ENCODE peak calls at places on chromosomes 3 and 15, in six cellular contexts. U is neuronal stem cell, H is mesendoderm, V is H9, P is IMR-90, I is H1. O is an unnamed sample.

GRCh38 chr15:40269604-40270003 is 13.3 kb downstream of the ANKRD63 start:
- DNase-seq in U (no peak), H (no peak), V (no peak), P (no peak), I (no peak), O (no peak)

GRCh38 chr3:160480931-160481330 is 31.3 kb upstream of the TRIM59 start:
- DNase-seq in U (no peak), H (peak), V (no peak), P (peak), I (no peak), O (no peak)

GRCh38 chr3:179716226-179716625 is 63.4 kb downstream of the USP13 start:
- DNase-seq in U (no peak), H (no peak), V (no peak), P (no peak), I (no peak), O (no peak)

GRCh38 chr3:60421749-60422467 is 829.3 kb downstream of the FHIT start:
- DNase-seq in U (no peak), H (no peak), V (no peak), P (no peak), I (no peak), O (no peak)

GRCh38 chr15:44153352-44153751 is 41.7 kb downstream of the FRMD5 start:
- DNase-seq in U (no peak), H (no peak), V (no peak), P (peak), I (no peak), O (no peak)

GRCh38 chr3:42511196-42511595 is 8.8 kb downstream of the VIPR1 start:
- DNase-seq in U (no peak), H (no peak), V (no peak), P (no peak), I (no peak), O (no peak)

GRCh38 chr3:29373016-29373690 is 92.3 kb downstream of the RBMS3 start:
- DNase-seq in U (no peak), H (no peak), V (no peak), P (peak), I (no peak), O (peak)

GRCh38 chr15:47484997-47485396 is 232.3 kb upstream of the SEMA6D start:
- DNase-seq in U (no peak), H (no peak), V (no peak), P (peak), I (no peak), O (no peak)

GRCh38 chr3:179852117-179852886 is 184.4 kb downstream of the PEX5L start:
- DNase-seq in U (no peak), H (peak), V (peak), P (peak), I (no peak), O (peak)

GRCh38 chr3:162719684-162720341 is 1223.2 kb downstream of the OTOL1 start:
- DNase-seq in U (no peak), H (peak), V (no peak), P (peak), I (no peak), O (peak)

GRCh38 chr3:175495331-175495730 is 636.2 kb downstream of the NAALADL2 start:
- DNase-seq in U (no peak), H (no peak), V (no peak), P (no peak), I (no peak), O (no peak)

GRCh38 chr15:40340038-40340739 is 550 bp downstream of the CCDC9B start:
- DNase-seq in U (no peak), H (no peak), V (no peak), P (peak), I (no peak), O (peak)

GRCh38 chr3:99872633-99873254 is 55.1 kb downstream of the CMSS1 start:
- DNase-seq in U (no peak), H (no peak), V (no peak), P (no peak), I (no peak), O (peak)

GRCh38 chr15:85597155-85597815 is 197.4 kb downstream of the KLHL25 start:
- DNase-seq in U (no peak), H (no peak), V (no peak), P (no peak), I (no peak), O (no peak)

GRCh38 chr15:83610132-83610531 is 43.8 kb upstream of the ADAMTSL3 start:
- DNase-seq in U (no peak), H (no peak), V (no peak), P (no peak), I (no peak), O (no peak)

GRCh38 chr3:70308760-70309159 is 3.7 kb downstream of the MDFIC2 start:
- DNase-seq in U (peak), H (peak), V (peak), P (peak), I (peak), O (no peak)

GRCh38 chr3:127953092-127953491 is 38.1 kb downstream of the KBTBD12 start:
- DNase-seq in U (no peak), H (no peak), V (no peak), P (peak), I (no peak), O (peak)

GRCh38 chr15:67549736-67550135 is 7.2 kb downstream of the MAP2K5 start:
- DNase-seq in U (no peak), H (no peak), V (no peak), P (peak), I (no peak), O (no peak)

GRCh38 chr15:99507732-99508571 is 57.8 kb upstream of the MEF2A start:
- DNase-seq in U (no peak), H (no peak), V (no peak), P (no peak), I (no peak), O (peak)

GRCh38 chr15:85477730-85478129 is 97.3 kb downstream of the AKAP13 start:
- DNase-seq in U (no peak), H (no peak), V (no peak), P (peak), I (no peak), O (peak)

DNA sequence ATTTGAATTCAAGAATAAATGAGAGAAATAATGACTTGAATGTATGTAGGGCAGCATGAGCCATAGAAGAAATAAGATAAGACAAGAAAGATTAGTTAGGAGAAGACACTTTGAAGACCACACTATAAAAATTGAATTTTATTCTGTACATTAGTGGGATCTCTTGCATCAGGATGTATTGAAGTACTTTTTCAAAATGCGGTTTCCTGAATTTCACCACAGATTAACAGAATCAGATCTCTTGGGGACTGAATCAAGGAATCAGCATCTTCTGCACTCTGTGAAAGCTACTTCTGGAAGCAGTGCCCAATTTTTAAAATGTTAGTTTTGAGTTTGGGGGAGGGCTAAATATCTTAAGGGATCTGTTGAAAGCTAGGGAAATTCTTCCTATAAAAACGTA is 763.9 kb upstream of the GOLIM4 start:
- DNase-seq in U (no peak), H (no peak), V (no peak), P (no peak), I (no peak), O (no peak)
- H2BK15ac ChIP-seq in U (no peak), H (no peak), V (no peak), P (no peak), I (no peak), O (no peak)

GRCh38 chr15:77545058-77545457 is 87.7 kb downstream of the LINGO1 start:
- DNase-seq in U (no peak), H (no peak), V (no peak), P (no peak), I (no peak), O (no peak)

GRCh38 chr15:77542491-77543001 is 90.2 kb downstream of the LINGO1 start:
- DNase-seq in U (no peak), H (peak), V (no peak), P (peak), I (no peak), O (peak)

GRCh38 chr15:77544162-77544561 is 88.5 kb downstream of the LINGO1 start:
- DNase-seq in U (no peak), H (no peak), V (no peak), P (no peak), I (no peak), O (no peak)

GRCh38 chr15:77541421-77542181 is 91.1 kb downstream of the LINGO1 start:
- DNase-seq in U (no peak), H (peak), V (no peak), P (peak), I (no peak), O (peak)

DNA sequence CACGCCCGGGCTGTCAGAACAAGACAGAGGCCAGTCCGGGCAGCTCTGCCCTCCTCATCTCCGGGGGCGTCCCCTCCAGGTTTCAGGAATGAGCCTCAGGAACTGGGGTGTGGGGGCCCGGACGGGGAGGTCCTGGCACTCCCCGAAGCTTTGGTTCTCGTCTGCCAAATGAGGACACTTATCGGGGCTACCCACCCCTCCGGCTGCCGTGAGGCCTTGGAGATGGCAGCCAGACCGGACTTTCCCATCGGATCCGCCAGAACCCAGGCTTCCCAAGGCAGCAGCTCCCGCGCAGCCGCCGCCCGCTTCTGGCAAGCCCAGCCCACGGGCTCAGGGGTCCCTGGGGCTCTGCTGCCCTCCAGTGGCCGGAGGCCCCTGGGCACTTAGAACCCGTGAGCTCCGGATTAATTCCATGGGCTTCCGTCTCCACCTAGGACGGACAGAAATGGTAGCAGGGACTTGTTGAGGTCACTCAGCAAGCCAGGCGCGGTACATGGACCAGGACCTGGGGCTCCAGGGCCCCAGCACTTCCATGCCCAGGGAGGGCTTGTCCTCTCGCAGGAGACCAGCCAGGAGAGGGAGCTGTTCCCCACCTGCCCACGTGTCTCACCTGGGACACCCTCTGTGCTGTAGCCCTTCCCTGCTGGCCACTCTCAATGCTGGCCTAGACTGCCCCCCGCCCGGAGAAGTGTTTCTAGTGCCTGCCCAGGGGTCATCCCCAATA is 89.4 kb downstream of the LINGO1 start:
- DNase-seq in U (peak), H (peak), V (peak), P (peak), I (peak), O (peak)
- H4K8ac ChIP-seq in U (no peak), H (no peak), V (no peak), P (peak), I (peak), O (peak)

DNA sequence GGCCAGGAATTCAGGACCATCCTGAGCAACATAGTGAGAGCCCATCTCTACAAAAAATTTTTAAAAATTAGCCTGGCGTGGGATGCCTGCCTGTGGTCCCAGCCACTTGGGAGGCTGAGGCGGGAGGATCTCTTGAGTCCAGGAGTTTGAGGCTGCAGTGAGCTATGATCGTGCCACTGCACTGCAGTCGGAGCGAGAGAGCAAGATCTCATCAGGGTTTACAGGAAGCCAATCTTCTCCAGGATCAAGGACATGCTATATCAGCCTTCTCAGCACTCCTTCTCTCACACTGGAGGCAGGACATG is 451 bp upstream of the STOML1 start:
- DNase-seq in U (no peak), H (no peak), V (no peak), P (no peak), I (no peak), O (no peak)
- H3K27ac ChIP-seq in U (no peak), H (no peak), V (no peak), P (peak), I (no peak), O (no peak)

DNA sequence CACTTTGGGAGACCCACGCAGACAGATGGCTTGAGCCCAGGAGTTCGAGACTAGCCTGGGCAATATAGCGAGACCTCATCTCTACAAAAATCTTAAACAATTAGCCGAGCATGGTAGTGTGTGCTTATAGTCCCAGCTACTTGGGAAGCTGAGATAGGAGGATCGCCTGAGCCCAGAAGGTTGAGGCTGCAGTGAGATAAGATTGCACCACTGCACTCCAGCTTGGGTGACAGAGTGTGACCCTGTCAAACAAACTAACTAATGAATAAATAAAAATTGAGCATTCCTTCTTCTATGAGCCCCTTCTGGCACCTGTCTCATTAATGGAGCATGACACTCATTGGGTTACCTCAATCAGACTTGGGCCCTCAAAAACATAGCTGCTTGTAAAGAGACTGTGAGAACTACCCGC is 7.5 kb downstream of the ZDHHC3 start:
- DNase-seq in U (no peak), H (no peak), V (no peak), P (no peak), I (no peak), O (no peak)
- H2BK15ac ChIP-seq in U (no peak), H (no peak), V (no peak), P (no peak), I (no peak), O (no peak)

DNA sequence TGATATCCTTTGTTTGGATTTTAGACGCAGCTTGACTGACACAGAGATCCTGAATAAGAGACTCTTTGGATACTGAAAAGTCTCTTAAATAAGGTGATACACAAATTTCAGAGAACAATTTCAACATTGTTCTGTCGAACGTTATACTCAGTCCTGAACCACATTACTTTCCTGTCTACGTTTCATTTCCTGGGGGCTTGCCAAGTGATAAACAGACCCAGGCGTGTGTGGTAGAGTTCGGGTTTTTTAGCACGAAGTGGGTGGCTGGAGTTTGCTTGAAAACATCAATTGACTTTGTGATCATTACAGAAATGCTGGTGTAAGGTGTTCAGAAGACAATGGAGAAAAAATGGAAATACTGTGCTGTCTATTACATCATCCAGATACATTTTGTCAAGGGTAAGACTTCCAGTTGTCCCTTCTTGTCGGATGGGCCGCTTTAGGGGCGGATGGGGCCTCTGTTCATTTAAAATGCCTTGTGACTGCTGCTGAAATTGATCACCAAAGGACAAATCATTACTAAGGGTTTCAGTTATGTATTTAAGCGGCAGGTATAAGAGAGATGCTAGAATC is at the start of gene CD96:
- DNase-seq in U (no peak), H (no peak), V (no peak), P (peak), I (no peak), O (no peak)
- H4K8ac ChIP-seq in U (no peak), H (no peak), V (no peak), P (no peak), I (no peak), O (no peak)

GRCh38 chr3:169894110-169894509 is 17.3 kb upstream of the SAMD7 start:
- DNase-seq in U (no peak), H (no peak), V (no peak), P (no peak), I (no peak), O (no peak)
- H3K27ac ChIP-seq in U (no peak), H (no peak), V (no peak), P (no peak), I (no peak), O (no peak)

DNA sequence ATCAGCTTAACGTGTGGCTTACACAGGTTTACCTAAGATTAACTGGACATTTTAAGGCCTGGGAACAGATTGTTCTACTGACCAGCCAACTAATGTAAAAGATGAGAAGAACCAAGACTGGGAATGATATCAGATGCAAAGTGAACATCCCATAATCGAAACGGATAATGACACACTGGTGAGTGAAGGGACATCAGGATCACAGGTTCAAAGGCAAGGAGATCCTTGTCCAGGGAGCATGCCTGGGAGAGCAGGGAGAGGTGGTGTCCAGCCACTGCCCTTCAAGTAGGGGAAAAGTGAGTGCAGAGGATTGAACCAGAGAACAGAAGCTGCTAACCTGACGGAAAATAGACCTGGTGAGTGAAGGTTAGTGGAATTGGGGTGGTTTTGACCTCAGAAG is 228.8 kb downstream of the RORA start:
- DNase-seq in U (no peak), H (no peak), V (no peak), P (no peak), I (no peak), O (no peak)
- H2BK15ac ChIP-seq in U (no peak), H (no peak), V (no peak), P (no peak), I (peak), O (no peak)

DNA sequence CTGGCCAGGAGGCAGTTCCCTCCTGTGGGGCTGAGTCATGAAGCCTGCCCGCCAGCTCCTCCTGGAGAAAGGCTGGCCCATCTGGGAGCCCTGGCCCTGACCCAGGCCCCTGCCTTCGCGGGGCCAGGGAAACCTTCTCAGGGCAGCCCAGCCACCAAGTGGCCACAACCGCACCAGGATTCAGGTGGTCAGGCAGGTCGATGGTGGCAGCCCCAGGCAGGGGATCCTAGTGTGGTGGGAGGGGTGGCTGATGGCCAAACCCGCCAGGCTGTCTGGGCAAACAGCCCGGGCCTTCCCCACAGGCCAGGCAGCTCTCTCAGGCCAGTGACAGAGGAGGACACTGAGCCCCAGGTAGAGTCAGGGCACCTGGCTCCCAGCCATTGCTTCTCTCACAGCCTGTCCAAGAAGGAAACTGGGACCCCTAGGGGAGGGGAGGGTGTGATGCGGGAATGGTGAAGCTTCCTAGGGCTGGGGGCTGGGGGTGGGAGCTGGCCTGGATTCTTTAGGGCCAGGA is 1.2 kb downstream of the TWF2 start:
- DNase-seq in U (no peak), H (peak), V (peak), P (peak), I (no peak), O (peak)
- H4K8ac ChIP-seq in U (no peak), H (no peak), V (no peak), P (peak), I (peak), O (peak)

GRCh38 chr3:124781706-124782376 is 51.6 kb downstream of the UMPS start:
- DNase-seq in U (no peak), H (no peak), V (no peak), P (no peak), I (no peak), O (no peak)
- H3K27ac ChIP-seq in U (no peak), H (peak), V (no peak), P (no peak), I (no peak), O (no peak)